ENCODE peak calls at places on chromosome 17, in seven cellular contexts. O, P, C, K, L, J and I are unnamed samples.

GRCh38 chr17:80427366-80428282 is 12.7 kb downstream of the ENDOV start:
- DNase-seq in O (no peak), P (no peak), C (no peak), K (no peak), L (no peak), J (no peak), I (no peak)

GRCh38 chr17:69223809-69224208 is 4.8 kb downstream of the ABCA10 start:
- DNase-seq in O (no peak), P (no peak), C (no peak), K (peak), L (no peak), J (no peak), I (no peak)

GRCh38 chr17:50290074-50290702 is 15.9 kb downstream of the TMEM92 start:
- DNase-seq in O (peak), P (no peak), C (no peak), K (peak), L (no peak), J (no peak), I (no peak)

GRCh38 chr17:59757881-59758385 is 50.5 kb downstream of the VMP1 start:
- DNase-seq in O (no peak), P (no peak), C (no peak), K (no peak), L (no peak), J (no peak), I (no peak)

GRCh38 chr17:75365931-75366275 is 39.6 kb downstream of the GRB2 start:
- DNase-seq in O (no peak), P (no peak), C (no peak), K (no peak), L (no peak), J (no peak), I (no peak)

GRCh38 chr17:27384261-27384701 is 72.0 kb upstream of the KSR1 start:
- DNase-seq in O (no peak), P (no peak), C (no peak), K (peak), L (no peak), J (peak), I (no peak)

GRCh38 chr17:50598487-50598886 is 36.2 kb upstream of the ABCC3 start:
- DNase-seq in O (no peak), P (no peak), C (no peak), K (no peak), L (no peak), J (no peak), I (no peak)

GRCh38 chr17:61219460-61219859 is 180.2 kb upstream of the TBX2 start:
- DNase-seq in O (no peak), P (no peak), C (no peak), K (peak), L (no peak), J (no peak), I (no peak)

GRCh38 chr17:72134560-72135399 is 14.0 kb downstream of the SOX9 start:
- DNase-seq in O (no peak), P (no peak), C (no peak), K (peak), L (no peak), J (no peak), I (no peak)

GRCh38 chr17:38455288-38455915 is 27.1 kb downstream of the ARHGAP23 start:
- DNase-seq in O (no peak), P (no peak), C (no peak), K (no peak), L (no peak), J (no peak), I (no peak)

GRCh38 chr17:65174974-65175373 is 37.8 kb downstream of the RGS9 start:
- DNase-seq in O (no peak), P (no peak), C (no peak), K (no peak), L (no peak), J (no peak), I (no peak)

GRCh38 chr17:64118452-64118979 is 11.4 kb downstream of the ERN1 start:
- DNase-seq in O (peak), P (no peak), C (no peak), K (no peak), L (peak), J (peak), I (no peak)

GRCh38 chr17:21004016-21004930 is 38.5 kb downstream of the USP22 start:
- DNase-seq in O (no peak), P (no peak), C (no peak), K (no peak), L (no peak), J (no peak), I (no peak)

GRCh38 chr17:47257651-47258339 is 4.2 kb downstream of the ITGB3 start:
- DNase-seq in O (no peak), P (no peak), C (no peak), K (peak), L (no peak), J (no peak), I (no peak)

GRCh38 chr17:65487990-65488389 is 73.5 kb downstream of the AXIN2 start:
- DNase-seq in O (no peak), P (no peak), C (no peak), K (no peak), L (no peak), J (no peak), I (no peak)

GRCh38 chr17:8048736-8049135 is 9.9 kb downstream of the ALOX15B start:
- DNase-seq in O (no peak), P (no peak), C (no peak), K (no peak), L (no peak), J (no peak), I (no peak)

GRCh38 chr17:39674702-39675389 is 6.6 kb downstream of the PNMT start:
- DNase-seq in O (no peak), P (no peak), C (no peak), K (no peak), L (no peak), J (no peak), I (no peak)

GRCh38 chr17:78771758-78772382 is 10.2 kb downstream of the CYTH1 start:
- DNase-seq in O (no peak), P (no peak), C (peak), K (no peak), L (no peak), J (no peak), I (no peak)

GRCh38 chr17:41645371-41646063 is 21.1 kb upstream of the KRT17 start:
- DNase-seq in O (peak), P (no peak), C (no peak), K (peak), L (no peak), J (no peak), I (no peak)

GRCh38 chr17:909642-910323 is 69.8 kb downstream of the NXN start:
- DNase-seq in O (no peak), P (no peak), C (no peak), K (peak), L (no peak), J (no peak), I (no peak)

GRCh38 chr17:74532115-74532514 is 840 bp upstream of the CD300LB start:
- DNase-seq in O (peak), P (no peak), C (no peak), K (no peak), L (no peak), J (no peak), I (no peak)

GRCh38 chr17:60524463-60525346 is 1.3 kb downstream of the APPBP2 start:
- DNase-seq in O (peak), P (no peak), C (no peak), K (no peak), L (no peak), J (no peak), I (no peak)

GRCh38 chr17:35448214-35448898 is at the start of gene SLFN13:
- DNase-seq in O (peak), P (peak), C (peak), K (peak), L (no peak), J (peak), I (peak)

GRCh38 chr17:5861849-5862248 is 208.3 kb upstream of the WSCD1 start:
- DNase-seq in O (no peak), P (no peak), C (no peak), K (no peak), L (no peak), J (no peak), I (no peak)

GRCh38 chr17:57724038-57724728 is 20.9 kb downstream of the CCDC182 start:
- DNase-seq in O (no peak), P (no peak), C (no peak), K (no peak), L (no peak), J (no peak), I (peak)